ENCODE peak calls at places on chromosomes 7 and 10, in four cellular contexts. One of them, this sample, is unnamed.

GRCh38 chr7:155524018-155524556 is 22.3 kb downstream of the CNPY1 start:
- DNase-seq in fibroblast of pulmonary artery: no peak
- DNase-seq in H9: no peak
- DNase-seq in cardiac muscle cell: no peak
- DNase-seq in this sample: no peak

GRCh38 chr10:132398566-132398991 is 1.6 kb downstream of the PWWP2B start:
- DNase-seq in fibroblast of pulmonary artery: no peak
- DNase-seq in H9: no peak
- DNase-seq in cardiac muscle cell: no peak
- DNase-seq in this sample: no peak

GRCh38 chr7:94303736-94304135 is 91.0 kb upstream of the COL1A2 start:
- DNase-seq in fibroblast of pulmonary artery: peak; percentile 86
- DNase-seq in H9: no peak
- DNase-seq in cardiac muscle cell: peak; percentile 87
- DNase-seq in this sample: no peak

GRCh38 chr10:14873090-14873760 is 5.4 kb upstream of the SUV39H2 start:
- DNase-seq in fibroblast of pulmonary artery: peak; percentile 79
- DNase-seq in H9: no peak
- DNase-seq in cardiac muscle cell: peak; percentile 74
- DNase-seq in this sample: peak; percentile 26

GRCh38 chr10:482848-483247 is 206.6 kb downstream of the DIP2C start:
- DNase-seq in fibroblast of pulmonary artery: no peak
- DNase-seq in H9: no peak
- DNase-seq in cardiac muscle cell: no peak
- DNase-seq in this sample: no peak

GRCh38 chr7:84336303-84336702 is 141.7 kb upstream of the SEMA3A start:
- DNase-seq in fibroblast of pulmonary artery: peak; percentile 94
- DNase-seq in H9: no peak
- DNase-seq in cardiac muscle cell: peak; percentile 97
- DNase-seq in this sample: peak; percentile 38

GRCh38 chr10:116113721-116114501 is 159.1 kb downstream of the GFRA1 start:
- DNase-seq in fibroblast of pulmonary artery: no peak
- DNase-seq in H9: peak; percentile 15
- DNase-seq in cardiac muscle cell: no peak
- DNase-seq in this sample: no peak

GRCh38 chr7:47940482-47941001 is 7.7 kb downstream of the PKD1L1 start:
- DNase-seq in fibroblast of pulmonary artery: peak; percentile 51
- DNase-seq in H9: no peak
- DNase-seq in cardiac muscle cell: peak; percentile 63
- DNase-seq in this sample: no peak

GRCh38 chr7:38840736-38841460 is 68.1 kb downstream of the VPS41 start:
- DNase-seq in fibroblast of pulmonary artery: peak; percentile 72
- DNase-seq in H9: no peak
- DNase-seq in cardiac muscle cell: peak; percentile 57
- DNase-seq in this sample: peak; percentile 25

GRCh38 chr7:120079022-120079421 is 194.0 kb upstream of the KCND2 start:
- DNase-seq in fibroblast of pulmonary artery: no peak
- DNase-seq in H9: no peak
- DNase-seq in cardiac muscle cell: no peak
- DNase-seq in this sample: no peak

GRCh38 chr7:143205560-143206293 is 16.1 kb upstream of the TAS2R40 start:
- DNase-seq in fibroblast of pulmonary artery: peak; percentile 4
- DNase-seq in H9: no peak
- DNase-seq in cardiac muscle cell: peak; percentile 14
- DNase-seq in this sample: peak; percentile 14

GRCh38 chr10:96830511-96831199 is 1.4 kb upstream of the LCOR start:
- DNase-seq in fibroblast of pulmonary artery: peak; percentile 84
- DNase-seq in H9: peak; percentile 71
- DNase-seq in cardiac muscle cell: peak; percentile 72
- DNase-seq in this sample: peak; percentile 73

GRCh38 chr7:108525327-108525984 is 479 bp downstream of the PNPLA8 start:
- DNase-seq in fibroblast of pulmonary artery: peak; percentile 88
- DNase-seq in H9: peak; percentile 92
- DNase-seq in cardiac muscle cell: peak; percentile 88
- DNase-seq in this sample: peak; percentile 64

GRCh38 chr7:51233375-51233774 is 83.2 kb downstream of the COBL start:
- DNase-seq in fibroblast of pulmonary artery: no peak
- DNase-seq in H9: no peak
- DNase-seq in cardiac muscle cell: no peak
- DNase-seq in this sample: no peak

GRCh38 chr7:125668321-125668993 is 738.8 kb upstream of the POT1 start:
- DNase-seq in fibroblast of pulmonary artery: no peak
- DNase-seq in H9: no peak
- DNase-seq in cardiac muscle cell: no peak
- DNase-seq in this sample: no peak

GRCh38 chr10:119541046-119541445 is 1.5 kb downstream of the RGS10 start:
- DNase-seq in fibroblast of pulmonary artery: no peak
- DNase-seq in H9: no peak
- DNase-seq in cardiac muscle cell: no peak
- DNase-seq in this sample: no peak

GRCh38 chr7:82105463-82105862 is 335.6 kb upstream of the HGF start:
- DNase-seq in fibroblast of pulmonary artery: peak; percentile 79
- DNase-seq in H9: no peak
- DNase-seq in cardiac muscle cell: peak; percentile 58
- DNase-seq in this sample: no peak

GRCh38 chr10:101536800-101537199 is 51.3 kb downstream of the POLL start:
- DNase-seq in fibroblast of pulmonary artery: peak; percentile 44
- DNase-seq in H9: no peak
- DNase-seq in cardiac muscle cell: peak; percentile 32
- DNase-seq in this sample: peak; percentile 45

GRCh38 chr10:97764519-97764931 is 7.3 kb downstream of the SFRP5 start:
- DNase-seq in fibroblast of pulmonary artery: no peak
- DNase-seq in H9: no peak
- DNase-seq in cardiac muscle cell: no peak
- DNase-seq in this sample: no peak

GRCh38 chr10:62749104-62749683 is 55.3 kb upstream of the ADO start:
- DNase-seq in fibroblast of pulmonary artery: no peak
- DNase-seq in H9: no peak
- DNase-seq in cardiac muscle cell: no peak
- DNase-seq in this sample: peak; percentile 23

GRCh38 chr7:94578615-94579014 is 69.0 kb downstream of the CASD1 start:
- DNase-seq in fibroblast of pulmonary artery: no peak
- DNase-seq in H9: no peak
- DNase-seq in cardiac muscle cell: no peak
- DNase-seq in this sample: no peak

GRCh38 chr10:118927317-118927716 is 102.2 kb upstream of the NANOS1 start:
- DNase-seq in fibroblast of pulmonary artery: peak; percentile 73
- DNase-seq in H9: no peak
- DNase-seq in cardiac muscle cell: peak; percentile 51
- DNase-seq in this sample: no peak

GRCh38 chr7:70698219-70698832 is 433.6 kb upstream of the GALNT17 start:
- DNase-seq in fibroblast of pulmonary artery: peak; percentile 76
- DNase-seq in H9: no peak
- DNase-seq in cardiac muscle cell: peak; percentile 76
- DNase-seq in this sample: peak; percentile 63

GRCh38 chr10:71272122-71272771 is 46.8 kb upstream of the SLC29A3 start:
- DNase-seq in fibroblast of pulmonary artery: peak; percentile 85
- DNase-seq in H9: no peak
- DNase-seq in cardiac muscle cell: peak; percentile 83
- DNase-seq in this sample: no peak

GRCh38 chr10:43192824-43193223 is 54.6 kb downstream of the CSGALNACT2 start:
- DNase-seq in fibroblast of pulmonary artery: no peak
- DNase-seq in H9: peak; percentile 24
- DNase-seq in cardiac muscle cell: no peak
- DNase-seq in this sample: peak; percentile 4

GRCh38 chr10:43193496-43194080 is 55.3 kb downstream of the CSGALNACT2 start:
- DNase-seq in fibroblast of pulmonary artery: no peak
- DNase-seq in H9: no peak
- DNase-seq in cardiac muscle cell: no peak
- DNase-seq in this sample: no peak

GRCh38 chr10:43195557-43195956 is 57.3 kb downstream of the CSGALNACT2 start:
- DNase-seq in fibroblast of pulmonary artery: no peak
- DNase-seq in H9: no peak
- DNase-seq in cardiac muscle cell: no peak
- DNase-seq in this sample: no peak

GRCh38 chr10:43194861-43195260 is 56.6 kb downstream of the CSGALNACT2 start:
- DNase-seq in fibroblast of pulmonary artery: no peak
- DNase-seq in H9: no peak
- DNase-seq in cardiac muscle cell: no peak
- DNase-seq in this sample: no peak

GRCh38 chr10:43194266-43194665 is 56.0 kb downstream of the CSGALNACT2 start:
- DNase-seq in fibroblast of pulmonary artery: no peak
- DNase-seq in H9: no peak
- DNase-seq in cardiac muscle cell: no peak
- DNase-seq in this sample: no peak
- TF ChIP-seq CTCF in fibroblast of pulmonary artery: no peak
- TF ChIP-seq CTCF in H9: no peak
- TF ChIP-seq CTCF in cardiac muscle cell: no peak
- TF ChIP-seq CTCF in this sample: no peak

DNA sequence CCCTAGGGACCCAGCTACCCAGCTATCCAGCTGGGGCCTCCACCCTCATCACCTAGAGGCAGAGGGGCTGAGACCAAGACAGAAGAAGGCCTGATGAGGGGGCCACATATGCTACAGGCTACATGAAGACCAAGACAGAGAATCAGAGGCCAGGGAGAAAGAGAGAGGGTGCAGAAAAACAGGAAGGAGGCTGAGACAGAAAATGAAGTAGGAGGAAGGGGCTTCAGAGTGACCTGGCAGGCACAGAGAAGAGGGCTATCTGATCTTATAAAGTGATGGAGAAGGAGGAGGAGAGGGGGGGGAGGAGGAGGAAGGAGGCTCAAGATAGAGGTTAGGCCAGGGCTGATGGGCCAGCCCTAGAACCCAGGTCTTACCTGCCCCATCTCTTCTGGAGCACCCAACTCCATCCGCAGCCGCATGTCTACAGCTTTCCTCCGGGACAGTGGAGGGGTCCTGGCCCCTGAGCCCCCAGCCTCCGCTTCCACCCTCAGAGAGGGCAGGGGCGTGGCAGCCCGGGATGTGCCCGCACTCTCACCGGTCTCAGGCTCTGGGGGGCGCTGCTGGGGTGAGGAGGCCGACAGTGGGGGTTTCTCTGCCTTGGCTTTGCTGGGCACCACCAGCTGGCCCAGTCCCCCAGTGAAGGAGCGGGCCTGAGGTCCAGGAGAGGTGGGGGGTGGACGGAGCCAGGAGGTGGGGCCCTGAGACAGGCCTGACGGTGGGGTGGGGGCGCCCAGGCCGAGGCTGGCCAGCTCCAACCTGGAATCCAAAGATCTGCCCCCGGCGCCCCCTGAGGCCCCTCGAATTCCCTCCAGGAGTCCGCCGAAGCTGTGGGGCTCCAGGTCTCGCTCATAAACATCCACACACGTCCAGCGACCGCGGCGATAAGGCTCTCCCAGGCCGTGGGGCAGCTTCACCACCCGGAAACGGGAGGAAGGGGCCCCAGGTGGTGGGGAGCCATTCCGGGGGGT is 1.8 kb downstream of the TSC22D4 start:
- DNase-seq in fibroblast of pulmonary artery: no peak
- DNase-seq in H9: peak; percentile 52
- DNase-seq in cardiac muscle cell: no peak
- DNase-seq in this sample: no peak
- TF ChIP-seq CTCF in fibroblast of pulmonary artery: peak; percentile 30
- TF ChIP-seq CTCF in H9: peak; percentile 44
- TF ChIP-seq CTCF in cardiac muscle cell: peak; percentile 43
- TF ChIP-seq CTCF in this sample: peak; percentile 39

DNA sequence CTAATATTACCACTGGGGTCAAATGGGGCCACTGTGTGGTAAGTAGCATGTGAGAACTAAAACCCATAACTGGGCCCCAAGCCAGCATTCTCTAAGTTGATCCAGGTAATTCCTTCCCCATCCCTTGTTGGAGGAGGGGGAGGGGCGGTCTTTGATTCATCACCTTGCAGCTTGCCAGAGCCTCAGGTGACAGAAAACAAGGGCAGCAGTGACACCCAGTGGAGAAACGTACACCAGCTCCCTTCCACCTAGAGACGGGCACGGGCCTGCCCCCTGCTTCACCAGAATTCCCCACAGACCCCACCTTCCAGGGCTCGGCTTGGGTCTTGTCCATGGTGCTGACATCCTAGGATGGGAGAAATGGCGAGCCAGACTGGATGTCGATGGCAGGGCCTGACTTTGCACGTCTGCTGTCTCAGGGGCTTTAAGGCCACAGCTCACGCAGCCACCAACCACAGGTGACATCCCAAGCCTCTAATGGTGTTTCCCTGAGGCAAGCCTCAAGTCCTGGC is 102.0 kb downstream of the STRA8 start:
- DNase-seq in fibroblast of pulmonary artery: peak; percentile 78
- DNase-seq in H9: peak; percentile 98
- DNase-seq in cardiac muscle cell: peak; percentile 80
- DNase-seq in this sample: peak; percentile 55
- TF ChIP-seq CTCF in fibroblast of pulmonary artery: peak; percentile 52
- TF ChIP-seq CTCF in H9: peak; percentile 93
- TF ChIP-seq CTCF in cardiac muscle cell: peak; percentile 57
- TF ChIP-seq CTCF in this sample: peak; percentile 33

GRCh38 chr7:153640586-153640985 is 411.6 kb upstream of the DPP6 start:
- DNase-seq in fibroblast of pulmonary artery: no peak
- DNase-seq in H9: no peak
- DNase-seq in cardiac muscle cell: no peak
- DNase-seq in this sample: peak; percentile 6

GRCh38 chr7:153638821-153639435 is 413.3 kb upstream of the DPP6 start:
- DNase-seq in fibroblast of pulmonary artery: no peak
- DNase-seq in H9: no peak
- DNase-seq in cardiac muscle cell: no peak
- DNase-seq in this sample: no peak

GRCh38 chr7:153641202-153641601 is 411.0 kb upstream of the DPP6 start:
- DNase-seq in fibroblast of pulmonary artery: no peak
- DNase-seq in H9: no peak
- DNase-seq in cardiac muscle cell: no peak
- DNase-seq in this sample: no peak

GRCh38 chr7:153642989-153643388 is 409.2 kb upstream of the DPP6 start:
- DNase-seq in fibroblast of pulmonary artery: no peak
- DNase-seq in H9: no peak
- DNase-seq in cardiac muscle cell: no peak
- DNase-seq in this sample: no peak
- TF ChIP-seq CTCF in fibroblast of pulmonary artery: no peak
- TF ChIP-seq CTCF in H9: no peak
- TF ChIP-seq CTCF in cardiac muscle cell: no peak
- TF ChIP-seq CTCF in this sample: no peak

GRCh38 chr10:79075418-79075817 is 6.7 kb downstream of the ZMIZ1 start:
- DNase-seq in fibroblast of pulmonary artery: no peak
- DNase-seq in H9: no peak
- DNase-seq in cardiac muscle cell: no peak
- DNase-seq in this sample: no peak

GRCh38 chr10:79073784-79074432 is 5.1 kb downstream of the ZMIZ1 start:
- DNase-seq in fibroblast of pulmonary artery: no peak
- DNase-seq in H9: no peak
- DNase-seq in cardiac muscle cell: peak; percentile 54
- DNase-seq in this sample: no peak

GRCh38 chr10:79072994-79073654 is 4.4 kb downstream of the ZMIZ1 start:
- DNase-seq in fibroblast of pulmonary artery: no peak
- DNase-seq in H9: no peak
- DNase-seq in cardiac muscle cell: no peak
- DNase-seq in this sample: no peak

GRCh38 chr10:79072041-79072441 is 3.3 kb downstream of the ZMIZ1 start:
- DNase-seq in fibroblast of pulmonary artery: no peak
- DNase-seq in H9: no peak
- DNase-seq in cardiac muscle cell: no peak
- DNase-seq in this sample: no peak

GRCh38 chr10:79074732-79075131 is 6.0 kb downstream of the ZMIZ1 start:
- DNase-seq in fibroblast of pulmonary artery: no peak
- DNase-seq in H9: no peak
- DNase-seq in cardiac muscle cell: no peak
- DNase-seq in this sample: no peak
- TF ChIP-seq CTCF in fibroblast of pulmonary artery: no peak
- TF ChIP-seq CTCF in H9: no peak
- TF ChIP-seq CTCF in cardiac muscle cell: no peak
- TF ChIP-seq CTCF in this sample: no peak